ENCODE peak calls at places on chromosomes 2 and 18, in five cellular contexts. D is IMR-90, O is NCI-H1105 treated with DMSO at 0.1 percent for 48 hours, Z is fibroblast of mammary gland, K is A172. U is an unnamed sample.

GRCh38 chr18:28584726-28585125 is 407.8 kb upstream of the CDH2 start:
- DNase-seq in D (peak), O (no peak), Z (peak), K (peak), U (peak)

GRCh38 chr2:160014227-160014626 is 48.2 kb downstream of the PLA2R1 start:
- DNase-seq in D (no peak), O (no peak), Z (no peak), K (no peak), U (no peak)

GRCh38 chr18:23217781-23218180 is 82.5 kb downstream of the CABLES1 start:
- DNase-seq in D (no peak), O (no peak), Z (no peak), K (no peak), U (no peak)

GRCh38 chr2:38615237-38615636 is 12.5 kb upstream of the HNRNPLL start:
- DNase-seq in D (peak), O (no peak), Z (peak), K (no peak), U (no peak)

GRCh38 chr18:39434223-39434622 is 1868.6 kb upstream of the CELF4 start:
- DNase-seq in D (no peak), O (no peak), Z (peak), K (no peak), U (no peak)

GRCh38 chr2:203527719-203528118 is 7.4 kb downstream of the RAPH1 start:
- DNase-seq in D (no peak), O (no peak), Z (no peak), K (no peak), U (no peak)

GRCh38 chr2:120963997-120964396 is 228.3 kb downstream of the GLI2 start:
- DNase-seq in D (peak), O (no peak), Z (peak), K (peak), U (peak)

GRCh38 chr2:181077128-181077709 is 96.8 kb downstream of the UBE2E3 start:
- DNase-seq in D (peak), O (peak), Z (peak), K (peak), U (peak)

GRCh38 chr2:71830497-71831207 is 317.0 kb downstream of the CYP26B1 start:
- DNase-seq in D (peak), O (no peak), Z (peak), K (no peak), U (no peak)

GRCh38 chr18:25166113-25166512 is 185.9 kb downstream of the ZNF521 start:
- DNase-seq in D (peak), O (no peak), Z (no peak), K (no peak), U (no peak)

GRCh38 chr2:84526562-84526961 is 10.3 kb downstream of the DNAH6 start:
- DNase-seq in D (peak), O (no peak), Z (peak), K (no peak), U (no peak)

GRCh38 chr2:229725716-229726346 is 11.5 kb upstream of the DNER start:
- DNase-seq in D (peak), O (no peak), Z (peak), K (peak), U (peak)

GRCh38 chr2:11748861-11749645 is 2.6 kb downstream of the LPIN1 start:
- DNase-seq in D (no peak), O (no peak), Z (no peak), K (no peak), U (no peak)

GRCh38 chr18:45974088-45974536 is 7.0 kb upstream of the EPG5 start:
- DNase-seq in D (peak), O (peak), Z (peak), K (peak), U (peak)

GRCh38 chr2:181005809-181006208 is 25.4 kb downstream of the UBE2E3 start:
- DNase-seq in D (no peak), O (no peak), Z (no peak), K (no peak), U (no peak)